ENCODE peak calls at places on chromosomes 13 and 19, in five cellular contexts. One of them, this sample, is unnamed.
A peak's percentile ranks its signal among the peaks of the same experiment; 100 is the strongest.

GRCh38 chr13:27868639-27869435 is 51.0 kb upstream of the PDX1 start:
- DNase-seq in adipocyte: peak; percentile 58
- DNase-seq in stomach: no peak
- DNase-seq in psoas muscle: no peak
- DNase-seq in mucosa of descending colon: no peak
- DNase-seq in this sample: peak; percentile 6

GRCh38 chr19:17467471-17468301 is 2.6 kb upstream of the SLC27A1 start:
- DNase-seq in adipocyte: peak; percentile 25
- DNase-seq in stomach: no peak
- DNase-seq in psoas muscle: no peak
- DNase-seq in mucosa of descending colon: no peak
- DNase-seq in this sample: no peak

GRCh38 chr13:101018720-101019119 is 344.1 kb upstream of the TMTC4 start:
- DNase-seq in adipocyte: peak; percentile 60
- DNase-seq in stomach: no peak
- DNase-seq in psoas muscle: no peak
- DNase-seq in mucosa of descending colon: no peak
- DNase-seq in this sample: peak; percentile 64

GRCh38 chr19:18488838-18489626 is 32.8 kb downstream of the ELL start:
- DNase-seq in adipocyte: no peak
- DNase-seq in stomach: peak; percentile 63
- DNase-seq in psoas muscle: no peak
- DNase-seq in mucosa of descending colon: no peak
- DNase-seq in this sample: no peak

GRCh38 chr13:93745884-93746283 is 519.3 kb downstream of the GPC6 start:
- DNase-seq in adipocyte: no peak
- DNase-seq in stomach: no peak
- DNase-seq in psoas muscle: no peak
- DNase-seq in mucosa of descending colon: no peak
- DNase-seq in this sample: no peak

GRCh38 chr13:63741029-63741813 is 2325.6 kb upstream of the PCDH20 start:
- DNase-seq in adipocyte: no peak
- DNase-seq in stomach: no peak
- DNase-seq in psoas muscle: no peak
- DNase-seq in mucosa of descending colon: peak; percentile 31
- DNase-seq in this sample: no peak

GRCh38 chr19:58261600-58261967 is 17.2 kb upstream of the ZNF8 start:
- DNase-seq in adipocyte: no peak
- DNase-seq in stomach: no peak
- DNase-seq in psoas muscle: no peak
- DNase-seq in mucosa of descending colon: no peak
- DNase-seq in this sample: no peak

GRCh38 chr13:31321457-31321856 is 121.7 kb downstream of the B3GLCT start:
- DNase-seq in adipocyte: no peak
- DNase-seq in stomach: no peak
- DNase-seq in psoas muscle: no peak
- DNase-seq in mucosa of descending colon: no peak
- DNase-seq in this sample: no peak

GRCh38 chr19:54572696-54573311 is 786 bp upstream of the LILRA2 start:
- DNase-seq in adipocyte: no peak
- DNase-seq in stomach: no peak
- DNase-seq in psoas muscle: no peak
- DNase-seq in mucosa of descending colon: no peak
- DNase-seq in this sample: no peak

GRCh38 chr19:661427-662196 is 1.4 kb downstream of the RNF126 start:
- DNase-seq in adipocyte: peak; percentile 40
- DNase-seq in stomach: peak; percentile 60
- DNase-seq in psoas muscle: no peak
- DNase-seq in mucosa of descending colon: peak; percentile 81
- DNase-seq in this sample: no peak

GRCh38 chr13:27334774-27335490 is 64.3 kb downstream of the RASL11A start:
- DNase-seq in adipocyte: no peak
- DNase-seq in stomach: no peak
- DNase-seq in psoas muscle: no peak
- DNase-seq in mucosa of descending colon: no peak
- DNase-seq in this sample: no peak

GRCh38 chr13:79973533-79973963 is 367.4 kb downstream of the SPRY2 start:
- DNase-seq in adipocyte: no peak
- DNase-seq in stomach: no peak
- DNase-seq in psoas muscle: peak; percentile 18
- DNase-seq in mucosa of descending colon: no peak
- DNase-seq in this sample: no peak

GRCh38 chr13:50275392-50276063 is 260.3 kb downstream of the KCNRG start:
- DNase-seq in adipocyte: no peak
- DNase-seq in stomach: no peak
- DNase-seq in psoas muscle: no peak
- DNase-seq in mucosa of descending colon: no peak
- DNase-seq in this sample: no peak

GRCh38 chr19:54485846-54486245 is 12.8 kb upstream of the CDC42EP5 start:
- DNase-seq in adipocyte: no peak
- DNase-seq in stomach: no peak
- DNase-seq in psoas muscle: no peak
- DNase-seq in mucosa of descending colon: no peak
- DNase-seq in this sample: no peak

GRCh38 chr13:45786293-45786920 is 65.1 kb downstream of the SIAH3 start:
- DNase-seq in adipocyte: no peak
- DNase-seq in stomach: peak; percentile 47
- DNase-seq in psoas muscle: no peak
- DNase-seq in mucosa of descending colon: no peak
- DNase-seq in this sample: no peak

DNA sequence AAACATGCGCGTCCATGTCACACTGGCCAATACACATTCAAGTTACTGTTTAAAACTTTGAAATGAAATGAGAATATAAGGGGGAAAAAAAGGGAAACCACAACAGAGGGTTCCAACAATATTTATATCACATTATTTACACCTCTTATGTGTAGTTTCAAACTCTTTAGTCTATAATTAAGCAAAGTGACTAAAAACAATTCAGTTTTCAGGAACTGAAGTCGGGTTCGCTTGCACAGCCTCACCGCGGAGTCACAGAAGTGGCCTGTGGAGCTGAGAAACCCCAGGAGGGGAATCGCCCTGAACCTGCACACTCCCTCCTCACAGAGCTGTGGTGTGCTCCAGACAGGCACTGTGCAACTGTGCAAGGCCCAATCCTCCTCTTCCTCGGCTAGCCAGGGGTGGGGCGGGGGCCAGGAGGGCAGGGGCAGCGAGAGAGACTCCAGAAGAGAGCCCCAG is 75.9 kb downstream of the STK24 start:
- DNase-seq in adipocyte: no peak
- DNase-seq in stomach: no peak
- DNase-seq in psoas muscle: no peak
- DNase-seq in mucosa of descending colon: no peak
- DNase-seq in this sample: no peak
- H3K4me3 ChIP-seq in adipocyte: no peak overlapping the region
- H3K4me3 ChIP-seq in stomach: no peak overlapping the region
- H3K4me3 ChIP-seq in psoas muscle: no peak overlapping the region
- H3K4me3 ChIP-seq in mucosa of descending colon: no peak overlapping the region
- H3K4me3 ChIP-seq in this sample: no peak overlapping the region

DNA sequence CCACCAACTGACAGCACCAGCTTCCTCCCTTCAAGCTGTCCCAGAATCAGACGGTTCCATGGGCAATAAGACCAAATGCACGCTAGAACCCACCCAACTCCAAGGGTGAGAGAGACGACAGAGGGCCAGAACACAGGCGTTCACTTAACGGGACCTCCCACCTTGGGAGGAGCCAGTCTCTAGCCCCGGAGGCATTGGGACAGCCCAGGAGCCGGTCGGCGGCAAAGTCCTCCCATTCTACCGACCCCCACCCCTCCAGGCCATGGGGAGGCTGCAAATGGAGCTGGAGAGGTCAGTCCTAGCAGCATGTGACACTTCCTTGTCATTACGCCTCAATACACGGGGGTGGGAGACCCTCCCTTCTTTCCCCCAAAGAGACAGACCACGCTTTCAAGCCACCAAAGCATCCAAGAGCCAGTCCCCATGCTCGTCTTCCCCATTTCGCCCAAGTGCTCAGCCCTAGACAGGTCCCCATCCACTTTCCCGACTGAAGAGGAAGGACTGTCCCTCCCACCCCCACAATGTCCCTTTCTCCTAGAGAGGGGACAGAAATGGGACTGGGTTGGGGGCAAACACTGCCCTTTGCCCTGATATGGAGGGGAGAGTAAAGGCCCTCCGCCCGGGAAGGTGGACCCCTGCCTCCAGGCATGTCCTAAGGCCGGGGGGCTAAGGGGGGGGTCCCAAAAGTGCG is 967 bp downstream of the KHSRP start:
- DNase-seq in adipocyte: peak; percentile 75
- DNase-seq in stomach: no peak
- DNase-seq in psoas muscle: no peak
- DNase-seq in mucosa of descending colon: no peak
- DNase-seq in this sample: peak; percentile 47
- H3K4me3 ChIP-seq in adipocyte: peak overlapping the region; percentile 94
- H3K4me3 ChIP-seq in stomach: peak overlapping the region; percentile 92
- H3K4me3 ChIP-seq in psoas muscle: peak overlapping the region; percentile 93
- H3K4me3 ChIP-seq in mucosa of descending colon: peak overlapping the region; percentile 61
- H3K4me3 ChIP-seq in this sample: peak overlapping the region; percentile 97

GRCh38 chr13:106530209-106530906 is 5.1 kb downstream of the EFNB2 start:
- DNase-seq in adipocyte: no peak
- DNase-seq in stomach: no peak
- DNase-seq in psoas muscle: no peak
- DNase-seq in mucosa of descending colon: no peak
- DNase-seq in this sample: no peak
- H3K4me3 ChIP-seq in adipocyte: no peak overlapping the region
- H3K4me3 ChIP-seq in stomach: peak overlapping the region; percentile 66
- H3K4me3 ChIP-seq in psoas muscle: peak overlapping the region; percentile 75
- H3K4me3 ChIP-seq in mucosa of descending colon: no peak overlapping the region
- H3K4me3 ChIP-seq in this sample: peak overlapping the region; percentile 84

DNA sequence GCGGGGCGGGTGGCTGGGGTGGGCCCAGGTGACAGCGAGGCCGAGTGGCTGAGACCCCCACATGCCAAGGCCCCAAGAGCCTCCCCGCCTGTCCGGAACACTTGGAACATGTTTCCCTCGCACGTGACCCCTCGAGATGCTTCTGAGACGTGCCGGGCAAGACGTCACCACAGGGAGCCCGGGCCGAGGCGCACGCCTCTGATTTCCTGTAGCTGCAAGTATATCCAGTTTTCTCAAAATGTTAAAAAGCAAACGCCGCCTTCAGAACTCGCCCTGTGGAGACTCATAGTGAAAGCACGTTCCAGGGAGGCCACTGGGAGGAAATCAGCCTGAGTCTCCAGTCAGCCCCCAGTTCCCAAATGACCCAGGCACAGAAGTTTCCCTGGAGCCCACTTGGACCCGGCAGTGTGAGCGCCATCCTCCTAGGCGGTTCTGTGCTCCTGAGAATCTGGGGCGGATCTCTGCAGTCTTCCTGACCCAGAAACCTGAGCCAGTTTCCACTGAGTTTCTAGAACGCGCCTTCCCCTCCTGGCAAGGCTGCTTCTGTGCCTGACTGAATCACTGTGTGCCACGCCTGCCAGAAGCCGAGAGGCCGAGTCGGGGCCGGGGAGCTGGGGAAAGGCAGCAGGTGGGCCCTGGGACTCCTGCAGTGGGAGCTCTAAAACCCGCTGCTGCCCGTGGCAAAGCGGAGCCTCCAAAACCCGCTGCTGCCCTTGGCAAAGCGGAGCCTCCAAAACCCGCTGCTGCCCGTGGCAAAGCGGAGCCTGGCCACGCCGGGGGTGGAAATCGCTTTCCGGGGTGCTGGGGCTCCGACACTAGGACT is 179.3 kb downstream of the KDM4B start:
- DNase-seq in adipocyte: no peak
- DNase-seq in stomach: no peak
- DNase-seq in psoas muscle: peak; percentile 58
- DNase-seq in mucosa of descending colon: peak; percentile 46
- DNase-seq in this sample: peak; percentile 46
- H3K4me3 ChIP-seq in adipocyte: no peak overlapping the region
- H3K4me3 ChIP-seq in stomach: no peak overlapping the region
- H3K4me3 ChIP-seq in psoas muscle: no peak overlapping the region
- H3K4me3 ChIP-seq in mucosa of descending colon: no peak overlapping the region
- H3K4me3 ChIP-seq in this sample: no peak overlapping the region

This sample was measured in AG10803.